ENCODE peak calls at places on chromosomes 3 and 15, in ten cellular contexts. F, C, V, A, P, Y, T, X, W and S are unnamed samples.

GRCh38 chr3:129001817-129002572 is 891 bp downstream of the EFCC1 start:
- DNase-seq in P (no peak), C (no peak), X (no peak), F (no peak), Y (no peak), A (no peak), T (peak; percentile 60), V (no peak), W (peak; percentile 35), S (no peak)

GRCh38 chr15:75123395-75123794 is 78.3 kb upstream of the C15orf39 start:
- DNase-seq in A (peak; percentile 56), P (peak; percentile 93), V (peak; percentile 83), W (no peak), T (no peak), X (no peak), Y (peak; percentile 47), C (peak; percentile 75), F (no peak), S (peak; percentile 40)

GRCh38 chr15:55846108-55846707 is 103.3 kb upstream of the PRTG start:
- DNase-seq in X (no peak), F (no peak), P (peak; percentile 89), A (peak; percentile 90), C (peak; percentile 54), T (peak; percentile 55), W (peak; percentile 57), V (peak; percentile 84), Y (peak; percentile 83), S (peak; percentile 81)

GRCh38 chr3:188233320-188233719 is 79.4 kb downstream of the LPP start:
- DNase-seq in P (peak; percentile 75), A (peak; percentile 75), C (no peak), W (no peak), V (peak; percentile 52), X (no peak), Y (peak; percentile 59), F (no peak), T (no peak), S (no peak)

GRCh38 chr3:15102256-15102655 is 3.3 kb upstream of the RBSN start:
- DNase-seq in A (no peak), P (no peak), V (peak; percentile 48), C (no peak), T (no peak), F (peak; percentile 71), Y (no peak), W (no peak), X (peak; percentile 66), S (peak; percentile 89)

GRCh38 chr3:187020376-187020775 is 90.0 kb downstream of the ST6GAL1 start:
- DNase-seq in A (no peak), T (peak; percentile 42), F (no peak), X (no peak), W (no peak), C (no peak), P (no peak), Y (no peak), V (no peak), S (no peak)

GRCh38 chr3:17643691-17644090 is 98.7 kb downstream of the TBC1D5 start:
- DNase-seq in W (no peak), X (no peak), Y (peak; percentile 24), P (peak; percentile 53), C (peak; percentile 44), V (no peak), T (no peak), F (no peak), A (peak; percentile 31), S (no peak)

GRCh38 chr3:2360815-2361214 is 262.1 kb downstream of the CNTN4 start:
- DNase-seq in F (no peak), A (no peak), W (no peak), Y (no peak), C (no peak), X (no peak), T (no peak), V (no peak), P (no peak), S (peak; percentile 40)

GRCh38 chr3:23239181-23240068 is 36.3 kb downstream of the UBE2E2 start:
- DNase-seq in P (no peak), X (no peak), A (peak; percentile 16), C (no peak), V (no peak), T (no peak), F (no peak), Y (no peak), W (no peak), S (peak; percentile 16)

GRCh38 chr15:68431792-68432401 is at the start of gene ITGA11:
- DNase-seq in X (peak; percentile 68), C (no peak), Y (peak; percentile 66), V (peak; percentile 16), F (no peak), T (peak; percentile 6), P (no peak), W (peak; percentile 70), A (peak; percentile 56), S (peak; percentile 70)

GRCh38 chr15:50127255-50127777 is 8.3 kb upstream of the ATP8B4 start:
- DNase-seq in X (no peak), A (no peak), F (no peak), Y (no peak), P (no peak), C (no peak), V (no peak), T (no peak), W (no peak), S (no peak)
- TF ChIP-seq CTCF in X (no peak), A (no peak), F (no peak), Y (no peak), P (no peak), C (no peak), V (no peak), T (no peak), W (no peak), S (no peak)

DNA sequence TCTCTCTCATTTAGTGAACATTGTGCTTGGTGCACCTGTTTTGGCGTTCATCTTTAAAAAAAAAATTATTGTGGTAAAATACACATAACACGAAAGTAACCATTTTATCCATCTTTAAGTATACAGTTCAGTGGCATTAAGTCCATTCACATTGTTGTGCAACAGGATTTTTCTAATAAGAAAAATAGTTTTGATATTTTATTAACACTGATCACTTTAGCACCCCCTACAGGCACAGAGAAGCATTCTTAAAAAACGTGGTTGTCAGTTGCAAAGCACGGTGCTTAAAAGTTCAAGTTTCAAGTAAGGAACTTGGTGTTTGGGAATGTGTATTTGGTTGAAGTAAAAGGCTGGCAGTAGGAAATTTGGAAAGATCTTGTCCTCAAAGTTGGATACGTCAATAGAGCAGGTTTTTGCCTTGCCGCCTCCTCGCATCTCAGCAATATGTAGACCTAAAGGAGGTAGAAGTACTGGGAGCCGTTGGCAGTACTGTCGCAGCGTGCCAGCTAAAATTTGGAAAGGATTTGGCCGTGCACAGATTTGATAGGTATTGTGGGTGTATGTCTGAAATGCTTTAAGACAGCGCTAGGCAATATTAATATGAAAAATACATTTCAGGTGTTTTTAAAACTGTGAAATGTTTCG is 110.4 kb downstream of the LRRC28 start:
- DNase-seq in C (no peak), Y (peak; percentile 14), F (no peak), T (no peak), W (no peak), P (peak; percentile 53), A (peak; percentile 59), V (peak; percentile 51), X (no peak), S (peak; percentile 38)
- TF ChIP-seq CTCF in C (peak; percentile 25), Y (peak; percentile 60), F (peak; percentile 29), T (peak; percentile 67), W (no peak), P (peak; percentile 56), A (peak; percentile 52), V (peak; percentile 74), X (peak; percentile 24), S (peak; percentile 35)

GRCh38 chr3:189652042-189652441 is 20.9 kb downstream of the TP63 start:
- DNase-seq in T (peak; percentile 27), A (peak; percentile 51), C (no peak), W (no peak), P (peak; percentile 35), F (no peak), Y (peak; percentile 14), X (no peak), V (peak; percentile 32), S (peak; percentile 24)
- TF ChIP-seq CTCF in T (peak; percentile 26), A (peak; percentile 78), C (peak; percentile 63), W (no peak), P (peak; percentile 64), F (peak; percentile 16), Y (peak; percentile 81), X (no peak), V (peak; percentile 57), S (peak; percentile 35)

GRCh38 chr15:98649621-98649995 is 1.3 kb downstream of the IGF1R start:
- DNase-seq in Y (no peak), V (no peak), W (peak; percentile 60), T (peak; percentile 61), A (peak; percentile 29), C (no peak), P (no peak), F (no peak), X (no peak), S (no peak)
- TF ChIP-seq CTCF in Y (peak; percentile 45), V (no peak), W (no peak), T (no peak), A (peak; percentile 25), C (no peak), P (no peak), F (no peak), X (no peak), S (no peak)

GRCh38 chr15:90232941-90233700 is 620 bp downstream of the CIB1 start:
- DNase-seq in V (peak; percentile 60), F (peak; percentile 70), W (peak; percentile 65), A (peak; percentile 50), P (peak; percentile 51), T (peak; percentile 68), X (peak; percentile 93), Y (peak; percentile 14), C (no peak), S (peak; percentile 77)
- TF ChIP-seq CTCF in V (peak; percentile 45), F (peak; percentile 62), W (peak; percentile 36), A (peak; percentile 42), P (peak; percentile 47), T (no peak), X (no peak), Y (peak; percentile 61), C (peak; percentile 55), S (peak; percentile 56)

DNA sequence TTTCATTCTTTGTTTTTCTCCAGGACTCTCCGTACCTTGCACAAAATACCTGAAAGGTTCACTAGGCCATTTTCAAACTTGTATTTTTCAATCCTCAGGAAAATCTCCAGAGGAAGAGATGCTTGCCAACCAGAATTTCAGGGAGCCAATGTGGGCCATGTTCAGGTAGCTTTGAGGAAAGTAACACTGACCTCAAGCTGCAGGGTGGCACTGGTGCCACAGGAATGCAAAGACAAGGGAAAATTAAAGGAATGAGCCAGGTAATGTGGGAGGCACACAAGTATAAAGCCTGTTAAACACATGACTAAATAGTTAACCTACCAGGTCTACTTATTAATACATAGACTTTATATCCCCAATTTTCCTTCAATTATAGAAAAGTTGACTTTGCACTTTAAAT is 51.9 kb upstream of the GAP43 start:
- DNase-seq in C (no peak), P (no peak), V (no peak), W (no peak), T (no peak), Y (no peak), F (no peak), A (no peak), X (no peak), S (no peak)
- TF ChIP-seq CTCF in C (no peak), P (no peak), V (no peak), W (no peak), T (no peak), Y (no peak), F (no peak), A (no peak), X (no peak), S (no peak)